ENCODE peak calls at places on chromosomes 12 and 14, in eight cellular contexts. D is activated B cell treated with CpG ODN at 0.5 μM for 24 hours; K is activated CD4-positive, alpha-beta T cell treated with anti-CD3 and anti-CD28 coated beads for 1 hour; J is activated CD8-positive, alpha-beta memory T cell treated with anti-CD3 and anti-CD28 coated beads for 1 hour; B is GM23338; O is glomerular endothelial cell; N is H54; Y is NCI-H2107. M is an unnamed sample.
A peak's percentile ranks its signal among the peaks of the same experiment; 100 is the strongest.

GRCh38 chr12:52010152-52010622 is 3.4 kb downstream of the TAMALIN start:
- DNase-seq in D (no peak), K (no peak), J (no peak), B (peak; percentile 86), O (no peak), N (no peak), Y (no peak), M (no peak)

GRCh38 chr12:46071769-46072624 is 81.6 kb upstream of the SCAF11 start:
- DNase-seq in D (peak; percentile 39), K (peak; percentile 30), J (peak; percentile 38), B (peak; percentile 88), O (peak; percentile 18), N (peak; percentile 42), Y (peak; percentile 36), M (no peak)

GRCh38 chr12:108228746-108229145 is 99.7 kb downstream of the WSCD2 start:
- DNase-seq in D (no peak), K (no peak), J (no peak), B (no peak), O (no peak), N (no peak), Y (no peak), M (no peak)

GRCh38 chr12:66232258-66232657 is 43.2 kb downstream of the IRAK3 start:
- DNase-seq in D (no peak), K (no peak), J (no peak), B (no peak), O (no peak), N (no peak), Y (peak; percentile 14), M (no peak)

GRCh38 chr14:21454843-21455550 is 926 bp downstream of the CHD8 start:
- DNase-seq in D (no peak), K (no peak), J (no peak), B (peak; percentile 35), O (no peak), N (no peak), Y (peak; percentile 4), M (no peak)

GRCh38 chr12:69810870-69811498 is 14.0 kb upstream of the MYRFL start:
- DNase-seq in D (no peak), K (no peak), J (no peak), B (no peak), O (no peak), N (no peak), Y (no peak), M (no peak)

GRCh38 chr12:120101182-120101581 is 15.4 kb downstream of the RAB35 start:
- DNase-seq in D (no peak), K (no peak), J (no peak), B (no peak), O (no peak), N (no peak), Y (no peak), M (no peak)

GRCh38 chr12:69168828-69169227 is 70.5 kb upstream of the CPSF6 start:
- DNase-seq in D (no peak), K (no peak), J (no peak), B (no peak), O (no peak), N (no peak), Y (no peak), M (no peak)

GRCh38 chr12:81468206-81468605 is 290.9 kb downstream of the PPFIA2 start:
- DNase-seq in D (no peak), K (no peak), J (no peak), B (no peak), O (no peak), N (peak; percentile 2), Y (no peak), M (no peak)

GRCh38 chr14:93200553-93200952 is 6.3 kb downstream of the GON7 start:
- DNase-seq in D (no peak), K (no peak), J (no peak), B (peak; percentile 33), O (no peak), N (no peak), Y (no peak), M (no peak)